ENCODE peak calls at places on chromosomes 7 and 10, in four cellular contexts. S, W, Y and R are unnamed samples.

GRCh38 chr10:61839911-61840310 is 61.6 kb upstream of the ARID5B start:
- DNase-seq in W (no peak), Y (no peak), S (no peak), R (no peak)

GRCh38 chr10:88651131-88651541 is 13.1 kb upstream of the LIPF start:
- DNase-seq in S (no peak), Y (no peak), W (no peak), R (peak)

GRCh38 chr10:124521429-124521871 is 59.8 kb downstream of the LHPP start:
- DNase-seq in W (no peak), Y (no peak), S (no peak), R (no peak)

GRCh38 chr10:123378302-123378701 is 224.1 kb downstream of the BUB3 start:
- DNase-seq in W (no peak), Y (no peak), S (no peak), R (no peak)

GRCh38 chr7:18828333-18829100 is 288.9 kb downstream of the TWIST1 start:
- DNase-seq in W (no peak), Y (no peak), S (no peak), R (no peak)

GRCh38 chr10:121873236-121873635 is 54.6 kb downstream of the ATE1 start:
- DNase-seq in Y (no peak), S (no peak), W (no peak), R (peak)

GRCh38 chr7:149257146-149257545 is 4.8 kb upstream of the ZNF783 start:
- DNase-seq in W (no peak), Y (no peak), S (no peak), R (peak)

GRCh38 chr10:14860782-14861181 is 17.9 kb upstream of the SUV39H2 start:
- DNase-seq in Y (no peak), S (no peak), W (no peak), R (no peak)

GRCh38 chr10:17665742-17666141 is 21.8 kb downstream of the STAM start:
- DNase-seq in W (no peak), S (no peak), Y (no peak), R (peak)

GRCh38 chr10:70578371-70578947 is 24.1 kb downstream of the PRF1 start:
- DNase-seq in Y (no peak), S (peak), W (peak), R (peak)

GRCh38 chr10:70575874-70576802 is 26.4 kb downstream of the PRF1 start:
- DNase-seq in W (peak), S (peak), Y (no peak), R (no peak)

GRCh38 chr10:70576803-70577517 is 25.6 kb downstream of the PRF1 start:
- DNase-seq in S (no peak), W (no peak), Y (no peak), R (peak)

GRCh38 chr10:70582793-70583700 is 19.5 kb downstream of the PRF1 start:
- DNase-seq in S (no peak), Y (no peak), W (no peak), R (no peak)

DNA sequence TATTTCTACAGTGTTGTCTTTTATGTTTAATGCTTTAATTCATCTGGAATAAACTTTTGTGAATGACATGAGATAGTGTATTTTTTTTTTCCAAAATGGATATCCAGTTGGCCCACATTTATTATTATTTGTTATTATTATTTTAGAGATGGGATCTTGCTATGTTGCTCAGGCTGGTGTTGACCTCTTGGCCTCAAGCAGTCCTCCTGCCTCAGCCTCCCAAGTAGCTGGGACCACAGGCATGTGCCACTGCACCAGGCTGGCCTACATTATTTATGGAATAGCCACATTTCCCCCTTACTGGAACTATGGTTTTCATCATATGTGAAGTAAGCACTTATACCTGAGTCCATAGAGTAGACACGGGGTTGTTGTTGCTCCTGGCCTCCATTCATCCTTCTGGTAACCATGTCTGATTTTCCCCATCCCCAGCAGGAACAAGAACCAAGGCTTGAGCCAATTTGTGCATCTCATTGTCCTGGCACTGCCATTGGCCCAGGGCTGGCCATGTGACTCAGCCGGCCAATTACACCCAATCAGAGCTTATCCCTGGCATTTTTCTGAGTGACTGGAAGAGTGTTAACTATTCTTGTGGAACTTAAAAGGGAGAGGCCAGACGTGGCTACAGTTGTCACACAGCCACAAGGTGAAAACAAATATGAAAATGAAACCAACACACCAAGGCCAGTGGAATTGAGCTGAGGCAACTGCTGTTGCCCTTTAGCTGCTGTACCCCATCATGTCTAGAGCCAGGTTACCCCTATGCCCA is 23.1 kb downstream of the PRF1 start:
- DNase-seq in Y (no peak), S (peak), W (peak), R (no peak)
- TF ChIP-seq CHD1 in Y (no peak), S (no peak), W (no peak), R (no peak)

GRCh38 chr7:35430547-35431153 is 176.8 kb upstream of the TBX20 start:
- DNase-seq in W (peak), Y (peak), S (no peak), R (no peak)
- TF ChIP-seq CHD1 in W (no peak), Y (no peak), S (no peak), R (no peak)

GRCh38 chr10:102452672-102453340 is 1.5 kb upstream of the C10orf95 start:
- DNase-seq in Y (no peak), S (no peak), W (peak), R (peak)
- TF ChIP-seq CHD1 in Y (no peak), S (no peak), W (no peak), R (no peak)

GRCh38 chr10:59607971-59608370 is 101.7 kb downstream of the SLC16A9 start:
- DNase-seq in W (no peak), Y (no peak), S (no peak), R (no peak)
- TF ChIP-seq CHD1 in W (no peak), Y (no peak), S (no peak), R (no peak)

DNA sequence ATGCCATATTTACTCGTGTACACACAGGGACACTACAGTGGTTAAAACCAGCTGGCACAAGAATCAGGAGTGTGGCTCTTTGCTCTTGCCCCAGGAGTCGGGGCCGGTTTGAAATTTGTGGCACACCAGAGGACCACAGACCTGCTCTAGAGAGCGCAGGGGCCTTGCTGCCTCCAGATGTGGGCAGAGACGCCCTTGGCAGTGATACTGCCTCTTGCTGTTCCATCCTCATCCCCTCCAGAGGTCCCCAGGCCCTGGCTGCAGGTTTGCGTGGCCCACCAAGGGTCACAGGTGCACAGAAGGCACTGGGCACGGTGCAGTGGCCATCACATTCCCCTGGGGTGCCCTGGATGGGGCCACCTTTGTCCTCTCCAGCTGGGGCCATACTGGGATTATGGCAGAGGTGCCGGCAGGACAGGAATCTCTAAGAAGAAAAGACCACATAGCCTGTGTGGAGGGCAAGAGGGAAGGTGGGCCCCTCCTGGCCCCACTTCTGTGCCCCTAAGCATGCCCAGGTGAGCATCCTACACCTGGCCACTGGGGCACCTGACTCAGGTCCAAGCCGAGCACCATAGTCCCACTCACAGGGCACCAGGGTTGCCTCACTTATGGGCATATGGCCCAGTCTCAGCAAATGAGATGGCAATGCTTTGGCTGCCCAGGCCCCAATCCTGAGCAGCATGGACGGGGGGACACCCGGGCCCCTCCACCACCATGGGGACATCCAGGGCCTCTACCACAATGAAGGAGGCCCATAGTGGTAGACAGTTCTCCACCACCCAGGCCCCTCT is 45.6 kb downstream of the FOXL3 start:
- DNase-seq in S (no peak), Y (no peak), W (no peak), R (no peak)
- TF ChIP-seq CHD1 in S (no peak), Y (no peak), W (no peak), R (no peak)

GRCh38 chr7:27680610-27681009 is 17.9 kb upstream of the HIBADH start:
- DNase-seq in S (no peak), Y (no peak), W (no peak), R (no peak)
- TF ChIP-seq CHD1 in S (no peak), Y (no peak), W (no peak), R (no peak)

GRCh38 chr7:48458701-48459509 is 287.6 kb downstream of the ABCA13 start:
- DNase-seq in S (no peak), Y (no peak), W (no peak), R (no peak)
- TF ChIP-seq CHD1 in S (no peak), Y (no peak), W (no peak), R (no peak)